ENCODE peak calls at places on chromosomes 12 and 14, in eight cellular contexts. One of them, this sample, is unnamed.

GRCh38 chr12:65878540-65878939 is 54.3 kb downstream of the HMGA2 start:
- DNase-seq in HTR-8/SVneo: no peak
- DNase-seq in GM12864: no peak
- DNase-seq in stimulated activated CD4-positive, alpha-beta T cell treated with anti-CD3 and anti-CD28 coated beads, Interleukin-12 subunit alpha, Interleukin-12 subunit beta, amount 100 ng/mL, for 4 hours: no peak
- DNase-seq in Calu3: peak
- DNase-seq in C1 segment of cervical spinal cord: no peak
- DNase-seq in RWPE1: no peak
- DNase-seq in AG04449: no peak
- DNase-seq in this sample: no peak

GRCh38 chr14:56555921-56556570 is 23.6 kb upstream of the TMEM260 start:
- DNase-seq in HTR-8/SVneo: peak
- DNase-seq in Calu3: no peak
- DNase-seq in stimulated activated CD4-positive, alpha-beta T cell treated with anti-CD3 and anti-CD28 coated beads, Interleukin-12 subunit alpha, Interleukin-12 subunit beta, amount 100 ng/mL, for 4 hours: no peak
- DNase-seq in GM12864: no peak
- DNase-seq in RWPE1: peak
- DNase-seq in AG04449: no peak
- DNase-seq in C1 segment of cervical spinal cord: no peak
- DNase-seq in this sample: no peak

GRCh38 chr12:62865090-62865489 is 69.9 kb downstream of the PPM1H start:
- DNase-seq in AG04449: no peak
- DNase-seq in GM12864: no peak
- DNase-seq in RWPE1: no peak
- DNase-seq in HTR-8/SVneo: no peak
- DNase-seq in stimulated activated CD4-positive, alpha-beta T cell treated with anti-CD3 and anti-CD28 coated beads, Interleukin-12 subunit alpha, Interleukin-12 subunit beta, amount 100 ng/mL, for 4 hours: no peak
- DNase-seq in Calu3: no peak
- DNase-seq in C1 segment of cervical spinal cord: no peak
- DNase-seq in this sample: no peak

GRCh38 chr12:51961834-51962233 is 10.3 kb downstream of the ACVR1B start:
- DNase-seq in stimulated activated CD4-positive, alpha-beta T cell treated with anti-CD3 and anti-CD28 coated beads, Interleukin-12 subunit alpha, Interleukin-12 subunit beta, amount 100 ng/mL, for 4 hours: no peak
- DNase-seq in Calu3: peak
- DNase-seq in GM12864: no peak
- DNase-seq in C1 segment of cervical spinal cord: no peak
- DNase-seq in RWPE1: peak
- DNase-seq in HTR-8/SVneo: no peak
- DNase-seq in AG04449: no peak
- DNase-seq in this sample: no peak

GRCh38 chr12:21073822-21074460 is 57.1 kb upstream of the SLCO1B1 start:
- DNase-seq in GM12864: no peak
- DNase-seq in stimulated activated CD4-positive, alpha-beta T cell treated with anti-CD3 and anti-CD28 coated beads, Interleukin-12 subunit alpha, Interleukin-12 subunit beta, amount 100 ng/mL, for 4 hours: no peak
- DNase-seq in C1 segment of cervical spinal cord: no peak
- DNase-seq in Calu3: no peak
- DNase-seq in HTR-8/SVneo: no peak
- DNase-seq in AG04449: peak
- DNase-seq in RWPE1: no peak
- DNase-seq in this sample: no peak

GRCh38 chr14:74583689-74584434 is 28.2 kb downstream of the LTBP2 start:
- DNase-seq in HTR-8/SVneo: peak
- DNase-seq in RWPE1: peak
- DNase-seq in C1 segment of cervical spinal cord: no peak
- DNase-seq in AG04449: peak
- DNase-seq in GM12864: no peak
- DNase-seq in Calu3: no peak
- DNase-seq in stimulated activated CD4-positive, alpha-beta T cell treated with anti-CD3 and anti-CD28 coated beads, Interleukin-12 subunit alpha, Interleukin-12 subunit beta, amount 100 ng/mL, for 4 hours: peak
- DNase-seq in this sample: peak

GRCh38 chr12:54018608-54018984 is 9.6 kb upstream of the HOXC6 start:
- DNase-seq in HTR-8/SVneo: no peak
- DNase-seq in GM12864: no peak
- DNase-seq in AG04449: no peak
- DNase-seq in stimulated activated CD4-positive, alpha-beta T cell treated with anti-CD3 and anti-CD28 coated beads, Interleukin-12 subunit alpha, Interleukin-12 subunit beta, amount 100 ng/mL, for 4 hours: no peak
- DNase-seq in RWPE1: no peak
- DNase-seq in C1 segment of cervical spinal cord: no peak
- DNase-seq in Calu3: no peak
- DNase-seq in this sample: no peak

GRCh38 chr14:85542623-85543022 is 12.7 kb downstream of the FLRT2 start:
- DNase-seq in stimulated activated CD4-positive, alpha-beta T cell treated with anti-CD3 and anti-CD28 coated beads, Interleukin-12 subunit alpha, Interleukin-12 subunit beta, amount 100 ng/mL, for 4 hours: no peak
- DNase-seq in RWPE1: no peak
- DNase-seq in AG04449: no peak
- DNase-seq in C1 segment of cervical spinal cord: no peak
- DNase-seq in Calu3: no peak
- DNase-seq in HTR-8/SVneo: no peak
- DNase-seq in GM12864: no peak
- DNase-seq in this sample: no peak

GRCh38 chr12:100798799-100799198 is 4.2 kb downstream of the ANO4 start:
- DNase-seq in Calu3: no peak
- DNase-seq in RWPE1: no peak
- DNase-seq in C1 segment of cervical spinal cord: no peak
- DNase-seq in stimulated activated CD4-positive, alpha-beta T cell treated with anti-CD3 and anti-CD28 coated beads, Interleukin-12 subunit alpha, Interleukin-12 subunit beta, amount 100 ng/mL, for 4 hours: no peak
- DNase-seq in AG04449: peak
- DNase-seq in HTR-8/SVneo: no peak
- DNase-seq in GM12864: no peak
- DNase-seq in this sample: no peak

GRCh38 chr12:38162013-38162412 is 154.6 kb upstream of the ALG10B start:
- DNase-seq in GM12864: no peak
- DNase-seq in HTR-8/SVneo: no peak
- DNase-seq in AG04449: no peak
- DNase-seq in Calu3: no peak
- DNase-seq in C1 segment of cervical spinal cord: no peak
- DNase-seq in RWPE1: no peak
- DNase-seq in stimulated activated CD4-positive, alpha-beta T cell treated with anti-CD3 and anti-CD28 coated beads, Interleukin-12 subunit alpha, Interleukin-12 subunit beta, amount 100 ng/mL, for 4 hours: no peak
- DNase-seq in this sample: no peak

GRCh38 chr12:30500532-30500931 is 195.1 kb downstream of the IPO8 start:
- DNase-seq in AG04449: no peak
- DNase-seq in RWPE1: no peak
- DNase-seq in GM12864: no peak
- DNase-seq in stimulated activated CD4-positive, alpha-beta T cell treated with anti-CD3 and anti-CD28 coated beads, Interleukin-12 subunit alpha, Interleukin-12 subunit beta, amount 100 ng/mL, for 4 hours: no peak
- DNase-seq in C1 segment of cervical spinal cord: no peak
- DNase-seq in Calu3: no peak
- DNase-seq in HTR-8/SVneo: no peak
- DNase-seq in this sample: no peak

GRCh38 chr14:23405096-23405495 is 3.0 kb downstream of the MYH6 start:
- DNase-seq in HTR-8/SVneo: no peak
- DNase-seq in stimulated activated CD4-positive, alpha-beta T cell treated with anti-CD3 and anti-CD28 coated beads, Interleukin-12 subunit alpha, Interleukin-12 subunit beta, amount 100 ng/mL, for 4 hours: no peak
- DNase-seq in Calu3: no peak
- DNase-seq in AG04449: no peak
- DNase-seq in GM12864: no peak
- DNase-seq in C1 segment of cervical spinal cord: no peak
- DNase-seq in RWPE1: no peak
- DNase-seq in this sample: no peak

GRCh38 chr14:27725482-27725881 is 1041.1 kb upstream of the FOXG1 start:
- DNase-seq in C1 segment of cervical spinal cord: no peak
- DNase-seq in stimulated activated CD4-positive, alpha-beta T cell treated with anti-CD3 and anti-CD28 coated beads, Interleukin-12 subunit alpha, Interleukin-12 subunit beta, amount 100 ng/mL, for 4 hours: no peak
- DNase-seq in Calu3: no peak
- DNase-seq in RWPE1: no peak
- DNase-seq in GM12864: no peak
- DNase-seq in HTR-8/SVneo: no peak
- DNase-seq in AG04449: no peak
- DNase-seq in this sample: no peak

GRCh38 chr14:60643443-60644402 is 5.6 kb downstream of the SIX1 start:
- DNase-seq in C1 segment of cervical spinal cord: no peak
- DNase-seq in GM12864: no peak
- DNase-seq in RWPE1: no peak
- DNase-seq in AG04449: no peak
- DNase-seq in Calu3: no peak
- DNase-seq in HTR-8/SVneo: no peak
- DNase-seq in stimulated activated CD4-positive, alpha-beta T cell treated with anti-CD3 and anti-CD28 coated beads, Interleukin-12 subunit alpha, Interleukin-12 subunit beta, amount 100 ng/mL, for 4 hours: no peak
- DNase-seq in this sample: no peak

GRCh38 chr14:94665121-94665520 is 52.9 kb downstream of the SERPINA3 start:
- DNase-seq in Calu3: no peak
- DNase-seq in HTR-8/SVneo: no peak
- DNase-seq in stimulated activated CD4-positive, alpha-beta T cell treated with anti-CD3 and anti-CD28 coated beads, Interleukin-12 subunit alpha, Interleukin-12 subunit beta, amount 100 ng/mL, for 4 hours: no peak
- DNase-seq in GM12864: no peak
- DNase-seq in C1 segment of cervical spinal cord: no peak
- DNase-seq in RWPE1: no peak
- DNase-seq in AG04449: peak
- DNase-seq in this sample: peak

GRCh38 chr12:83823386-83824045 is 1089.1 kb downstream of the SLC6A15 start:
- DNase-seq in AG04449: no peak
- DNase-seq in Calu3: peak
- DNase-seq in stimulated activated CD4-positive, alpha-beta T cell treated with anti-CD3 and anti-CD28 coated beads, Interleukin-12 subunit alpha, Interleukin-12 subunit beta, amount 100 ng/mL, for 4 hours: no peak
- DNase-seq in RWPE1: no peak
- DNase-seq in C1 segment of cervical spinal cord: no peak
- DNase-seq in HTR-8/SVneo: no peak
- DNase-seq in GM12864: peak
- DNase-seq in this sample: no peak

GRCh38 chr12:58491296-58491695 is 429.0 kb downstream of the LRIG3 start:
- DNase-seq in RWPE1: peak
- DNase-seq in AG04449: peak
- DNase-seq in HTR-8/SVneo: no peak
- DNase-seq in GM12864: no peak
- DNase-seq in C1 segment of cervical spinal cord: no peak
- DNase-seq in stimulated activated CD4-positive, alpha-beta T cell treated with anti-CD3 and anti-CD28 coated beads, Interleukin-12 subunit alpha, Interleukin-12 subunit beta, amount 100 ng/mL, for 4 hours: no peak
- DNase-seq in Calu3: no peak
- DNase-seq in this sample: peak

GRCh38 chr12:30847259-30847658 is 79.3 kb upstream of the TSPAN11 start:
- DNase-seq in stimulated activated CD4-positive, alpha-beta T cell treated with anti-CD3 and anti-CD28 coated beads, Interleukin-12 subunit alpha, Interleukin-12 subunit beta, amount 100 ng/mL, for 4 hours: no peak
- DNase-seq in Calu3: peak
- DNase-seq in C1 segment of cervical spinal cord: no peak
- DNase-seq in GM12864: peak
- DNase-seq in AG04449: no peak
- DNase-seq in HTR-8/SVneo: peak
- DNase-seq in RWPE1: no peak
- DNase-seq in this sample: peak

GRCh38 chr12:124764451-124764850 is 99.2 kb downstream of the SCARB1 start:
- DNase-seq in RWPE1: no peak
- DNase-seq in stimulated activated CD4-positive, alpha-beta T cell treated with anti-CD3 and anti-CD28 coated beads, Interleukin-12 subunit alpha, Interleukin-12 subunit beta, amount 100 ng/mL, for 4 hours: no peak
- DNase-seq in Calu3: peak
- DNase-seq in C1 segment of cervical spinal cord: no peak
- DNase-seq in HTR-8/SVneo: no peak
- DNase-seq in AG04449: no peak
- DNase-seq in GM12864: peak
- DNase-seq in this sample: no peak

GRCh38 chr12:22409071-22409951 is 74.8 kb upstream of the ST8SIA1 start:
- DNase-seq in GM12864: no peak
- DNase-seq in Calu3: no peak
- DNase-seq in C1 segment of cervical spinal cord: no peak
- DNase-seq in stimulated activated CD4-positive, alpha-beta T cell treated with anti-CD3 and anti-CD28 coated beads, Interleukin-12 subunit alpha, Interleukin-12 subunit beta, amount 100 ng/mL, for 4 hours: no peak
- DNase-seq in HTR-8/SVneo: no peak
- DNase-seq in RWPE1: no peak
- DNase-seq in AG04449: no peak
- DNase-seq in this sample: no peak

GRCh38 chr12:42213954-42214426 is 24.1 kb downstream of the YAF2 start:
- DNase-seq in C1 segment of cervical spinal cord: no peak
- DNase-seq in stimulated activated CD4-positive, alpha-beta T cell treated with anti-CD3 and anti-CD28 coated beads, Interleukin-12 subunit alpha, Interleukin-12 subunit beta, amount 100 ng/mL, for 4 hours: no peak
- DNase-seq in Calu3: no peak
- DNase-seq in HTR-8/SVneo: no peak
- DNase-seq in GM12864: no peak
- DNase-seq in RWPE1: no peak
- DNase-seq in AG04449: no peak
- DNase-seq in this sample: no peak

GRCh38 chr12:46459881-46460545 is 87.4 kb upstream of the SLC38A2 start:
- DNase-seq in C1 segment of cervical spinal cord: peak
- DNase-seq in stimulated activated CD4-positive, alpha-beta T cell treated with anti-CD3 and anti-CD28 coated beads, Interleukin-12 subunit alpha, Interleukin-12 subunit beta, amount 100 ng/mL, for 4 hours: no peak
- DNase-seq in Calu3: no peak
- DNase-seq in AG04449: no peak
- DNase-seq in HTR-8/SVneo: no peak
- DNase-seq in RWPE1: no peak
- DNase-seq in GM12864: peak
- DNase-seq in this sample: no peak

GRCh38 chr12:4434299-4434698 is 11.3 kb downstream of the FGF6 start:
- DNase-seq in RWPE1: no peak
- DNase-seq in GM12864: no peak
- DNase-seq in Calu3: no peak
- DNase-seq in stimulated activated CD4-positive, alpha-beta T cell treated with anti-CD3 and anti-CD28 coated beads, Interleukin-12 subunit alpha, Interleukin-12 subunit beta, amount 100 ng/mL, for 4 hours: no peak
- DNase-seq in HTR-8/SVneo: no peak
- DNase-seq in C1 segment of cervical spinal cord: no peak
- DNase-seq in AG04449: no peak
- DNase-seq in this sample: no peak

This sample was measured in AG04450.